ENCODE peak calls at places on chromosomes 3 and 15, in seven cellular contexts. E, U, X, O, K, Y and C are unnamed samples.
A peak's percentile ranks its signal among the peaks of the same experiment; 100 is the strongest.

GRCh38 chr15:89034305-89034704 is 54.0 kb upstream of the ABHD2 start:
- DNase-seq in E (no peak), U (no peak), X (no peak), O (peak; percentile 24), K (no peak), Y (no peak), C (peak; percentile 40)

GRCh38 chr15:96209285-96209735 is 121.2 kb upstream of the NR2F2 start:
- DNase-seq in E (no peak), U (no peak), X (no peak), O (no peak), K (no peak), Y (no peak), C (no peak)

GRCh38 chr3:55910543-55910942 is 423.4 kb upstream of the WNT5A start:
- DNase-seq in E (no peak), U (no peak), X (no peak), O (no peak), K (no peak), Y (no peak), C (no peak)

GRCh38 chr3:159604151-159604581 is 384.5 kb upstream of the IL12A start:
- DNase-seq in E (peak; percentile 91), U (no peak), X (no peak), O (no peak), K (peak; percentile 63), Y (no peak), C (peak; percentile 65)

GRCh38 chr3:8254489-8254888 is 247.1 kb upstream of the LMCD1 start:
- DNase-seq in E (no peak), U (no peak), X (no peak), O (no peak), K (no peak), Y (no peak), C (no peak)

GRCh38 chr15:60982249-60982932 is 246.7 kb downstream of the RORA start:
- DNase-seq in E (no peak), U (no peak), X (no peak), O (no peak), K (no peak), Y (no peak), C (peak; percentile 29)

GRCh38 chr15:51681303-51681963 is at the start of gene SCG3:
- DNase-seq in E (peak; percentile 87), U (peak; percentile 34), X (peak; percentile 98), O (no peak), K (peak; percentile 72), Y (no peak), C (peak; percentile 62)

GRCh38 chr3:23537006-23537620 is 268.6 kb upstream of the UBE2E1 start:
- DNase-seq in E (no peak), U (no peak), X (peak; percentile 75), O (no peak), K (no peak), Y (no peak), C (no peak)

GRCh38 chr15:52097176-52097575 is 15.4 kb downstream of the BCL2L10 start:
- DNase-seq in E (no peak), U (no peak), X (no peak), O (no peak), K (no peak), Y (no peak), C (no peak)

GRCh38 chr3:112394008-112394616 is 61.2 kb downstream of the CD200 start:
- DNase-seq in E (no peak), U (no peak), X (no peak), O (no peak), K (no peak), Y (peak; percentile 18), C (no peak)

GRCh38 chr3:98519351-98519750 is 3.4 kb downstream of the CLDND1 start:
- DNase-seq in E (no peak), U (no peak), X (no peak), O (no peak), K (no peak), Y (no peak), C (no peak)

GRCh38 chr15:76972420-76973361 is 22.2 kb upstream of the PSTPIP1 start:
- DNase-seq in E (peak; percentile 59), U (no peak), X (no peak), O (no peak), K (peak; percentile 63), Y (no peak), C (no peak)

GRCh38 chr3:150783334-150783733 is 20.4 kb upstream of the SIAH2 start:
- DNase-seq in E (no peak), U (no peak), X (no peak), O (no peak), K (peak; percentile 28), Y (no peak), C (no peak)

GRCh38 chr15:48855501-48856440 is 22.2 kb upstream of the EID1 start:
- DNase-seq in E (no peak), U (no peak), X (peak; percentile 63), O (no peak), K (peak; percentile 59), Y (no peak), C (peak; percentile 70)

GRCh38 chr15:74200871-74201419 is 1.6 kb downstream of the STRA6 start:
- DNase-seq in E (peak; percentile 53), U (no peak), X (peak; percentile 41), O (no peak), K (peak; percentile 45), Y (no peak), C (peak; percentile 50)

GRCh38 chr15:59376735-59377134 is 4.1 kb upstream of the MYO1E start:
- DNase-seq in E (no peak), U (no peak), X (no peak), O (no peak), K (no peak), Y (no peak), C (no peak)

GRCh38 chr3:16429086-16429485 is 84.4 kb downstream of the RFTN1 start:
- DNase-seq in E (no peak), U (no peak), X (no peak), O (no peak), K (peak; percentile 31), Y (no peak), C (peak; percentile 20)

GRCh38 chr3:40597441-40597840 is 72.7 kb downstream of the ZNF621 start:
- DNase-seq in E (no peak), U (no peak), X (peak; percentile 8), O (no peak), K (peak; percentile 32), Y (no peak), C (peak; percentile 14)

GRCh38 chr3:40109641-40110490 is 199.6 kb upstream of the EIF1B start:
- DNase-seq in E (no peak), U (no peak), X (peak; percentile 86), O (no peak), K (peak; percentile 48), Y (no peak), C (peak; percentile 10)

GRCh38 chr3:194808709-194809108 is 123.0 kb downstream of the FAM43A start:
- DNase-seq in E (no peak), U (no peak), X (no peak), O (no peak), K (no peak), Y (no peak), C (peak; percentile 55)

GRCh38 chr3:151067158-151067557 is 18.3 kb upstream of the MED12L start:
- DNase-seq in E (no peak), U (no peak), X (peak; percentile 72), O (peak; percentile 45), K (no peak), Y (no peak), C (no peak)

GRCh38 chr3:79200456-79200855 is 567.3 kb downstream of the ROBO1 start:
- DNase-seq in E (no peak), U (no peak), X (no peak), O (no peak), K (no peak), Y (no peak), C (no peak)

GRCh38 chr3:15512173-15512572 is 9.3 kb downstream of the COLQ start:
- DNase-seq in E (peak; percentile 83), U (no peak), X (no peak), O (no peak), K (peak; percentile 65), Y (peak; percentile 7), C (peak; percentile 37)

GRCh38 chr3:129018271-129018670 is 17.2 kb downstream of the EFCC1 start:
- DNase-seq in E (no peak), U (no peak), X (no peak), O (no peak), K (no peak), Y (no peak), C (no peak)

GRCh38 chr3:50256978-50257890 is 11.7 kb upstream of the SEMA3B start:
- DNase-seq in E (no peak), U (no peak), X (peak; percentile 76), O (peak; percentile 29), K (no peak), Y (no peak), C (no peak)

GRCh38 chr3:112629425-112629824 is 11.5 kb downstream of the CCDC80 start:
- DNase-seq in E (peak; percentile 52), U (no peak), X (peak; percentile 84), O (no peak), K (peak; percentile 86), Y (peak; percentile 71), C (peak; percentile 87)

GRCh38 chr3:150733936-150734794 is 28.8 kb downstream of the SIAH2 start:
- DNase-seq in E (no peak), U (no peak), X (no peak), O (no peak), K (no peak), Y (no peak), C (no peak)

GRCh38 chr15:53072077-53072476 is 281.9 kb upstream of the ONECUT1 start:
- DNase-seq in E (no peak), U (no peak), X (peak; percentile 92), O (peak; percentile 58), K (peak; percentile 10), Y (no peak), C (no peak)

GRCh38 chr15:101562428-101563059 is 73.0 kb upstream of the PCSK6 start:
- DNase-seq in E (no peak), U (no peak), X (no peak), O (no peak), K (no peak), Y (no peak), C (no peak)

GRCh38 chr15:72203507-72203837 is 5.9 kb upstream of the GRAMD2A start:
- DNase-seq in E (peak; percentile 86), U (no peak), X (no peak), O (no peak), K (peak; percentile 87), Y (peak; percentile 48), C (peak; percentile 94)

GRCh38 chr15:42064271-42064670 is 30.1 kb downstream of the PLA2G4D start:
- DNase-seq in E (no peak), U (no peak), X (no peak), O (no peak), K (no peak), Y (no peak), C (no peak)

GRCh38 chr3:64691051-64691450 is 3.3 kb upstream of the ADAMTS9 start:
- DNase-seq in E (no peak), U (no peak), X (peak; percentile 62), O (no peak), K (no peak), Y (no peak), C (no peak)

GRCh38 chr3:157088133-157088488 is 71.8 kb downstream of the CCNL1 start:
- DNase-seq in E (no peak), U (no peak), X (no peak), O (no peak), K (peak; percentile 20), Y (no peak), C (no peak)

GRCh38 chr3:37229291-37229690 is 54.9 kb upstream of the LRRFIP2 start:
- DNase-seq in E (no peak), U (no peak), X (no peak), O (no peak), K (no peak), Y (no peak), C (no peak)

GRCh38 chr3:30135190-30135589 is 471.2 kb upstream of the TGFBR2 start:
- DNase-seq in E (peak; percentile 30), U (no peak), X (peak; percentile 23), O (no peak), K (peak; percentile 22), Y (no peak), C (peak; percentile 15)

GRCh38 chr3:128218858-128219257 is 65.6 kb downstream of the EEFSEC start:
- DNase-seq in E (no peak), U (no peak), X (no peak), O (no peak), K (no peak), Y (no peak), C (no peak)

GRCh38 chr15:70053006-70053702 is 44.6 kb downstream of the TLE3 start:
- DNase-seq in E (no peak), U (no peak), X (no peak), O (no peak), K (no peak), Y (no peak), C (no peak)

GRCh38 chr15:82543155-82543554 is 2.9 kb upstream of the RPS17 start:
- DNase-seq in E (no peak), U (no peak), X (peak; percentile 71), O (peak; percentile 59), K (peak; percentile 83), Y (peak; percentile 45), C (peak; percentile 79)